ENCODE peak calls at places on chromosomes 11 and 22, in eight cellular contexts. O is hepatocyte, B is neural progenitor cell, J is GM23338, D is PC-3, T is GM23248, R is HCT116, Q is SK-N-SH. A is an unnamed sample.

GRCh38 chr11:36350137-36350513 is 54.0 kb downstream of the PRR5L start:
- DNase-seq in D (no peak), O (no peak), R (no peak), J (no peak), B (no peak), Q (no peak), T (no peak), A (no peak)

GRCh38 chr22:44823806-44824205 is 71.4 kb downstream of the ARHGAP8 start:
- DNase-seq in R (no peak), T (no peak), J (no peak), D (no peak), B (no peak), Q (no peak), O (no peak), A (no peak)

GRCh38 chr22:33923660-33924246 is 3.5 kb upstream of the LARGE1 start:
- DNase-seq in B (peak; percentile 94), J (peak; percentile 98), R (peak; percentile 27), T (peak; percentile 84), O (peak; percentile 91), D (peak; percentile 56), Q (peak; percentile 60), A (peak; percentile 87)

GRCh38 chr22:21074092-21074715 is 28.5 kb downstream of the LRRC74B start:
- DNase-seq in R (peak; percentile 4), O (no peak), D (peak; percentile 84), B (no peak), J (no peak), T (peak; percentile 96), Q (no peak), A (no peak)

GRCh38 chr11:37504066-37504611 is 906.1 kb upstream of the RAG2 start:
- DNase-seq in T (peak; percentile 33), R (no peak), O (peak; percentile 55), B (peak; percentile 46), D (peak; percentile 92), Q (no peak), J (peak; percentile 0), A (no peak)

GRCh38 chr11:76119779-76120178 is 86.5 kb downstream of the WNT11 start:
- DNase-seq in B (no peak), T (no peak), J (no peak), R (no peak), D (no peak), O (no peak), Q (no peak), A (no peak)

GRCh38 chr11:102293873-102294601 is 23.2 kb upstream of the BIRC3 start:
- DNase-seq in Q (no peak), D (peak; percentile 80), B (peak; percentile 41), J (peak; percentile 65), T (peak; percentile 79), O (peak; percentile 63), R (peak; percentile 62), A (peak; percentile 86)

GRCh38 chr22:46267431-46268279 is at the start of gene TTC38:
- DNase-seq in D (peak; percentile 81), R (peak; percentile 75), T (peak; percentile 87), J (peak; percentile 77), B (peak; percentile 79), Q (peak; percentile 99), O (peak; percentile 91), A (no peak)

GRCh38 chr11:46065681-46066080 is 55.6 kb downstream of the PHF21A start:
- DNase-seq in J (no peak), O (no peak), T (no peak), R (no peak), Q (no peak), D (no peak), B (no peak), A (no peak)

GRCh38 chr11:66336234-66337102 is at the start of gene RIN1:
- DNase-seq in O (peak; percentile 85), D (peak; percentile 95), Q (peak; percentile 94), B (peak; percentile 84), R (peak; percentile 82), J (peak; percentile 88), T (peak; percentile 98), A (peak; percentile 39)

GRCh38 chr22:20904008-20904979 is 12.9 kb upstream of the CRKL start:
- DNase-seq in D (peak; percentile 91), O (peak; percentile 66), Q (no peak), B (no peak), J (no peak), T (peak; percentile 99), R (peak; percentile 22), A (no peak)

GRCh38 chr11:76235233-76236091 is 29.2 kb upstream of the WNT11 start:
- DNase-seq in B (peak; percentile 99), O (peak; percentile 95), Q (peak; percentile 96), T (peak; percentile 96), D (peak; percentile 99), R (peak; percentile 79), J (peak; percentile 98), A (peak; percentile 94)

GRCh38 chr11:76275446-76275845 is 69.1 kb upstream of the WNT11 start:
- DNase-seq in O (no peak), T (no peak), B (no peak), Q (no peak), R (no peak), J (no peak), D (no peak), A (no peak)

GRCh38 chr11:597166-597725 is 18.5 kb downstream of the IRF7 start:
- DNase-seq in R (no peak), O (no peak), B (peak; percentile 43), T (no peak), Q (peak; percentile 63), D (no peak), J (peak; percentile 69), A (no peak)

GRCh38 chr11:134412508-134413333 is 679 bp upstream of the B3GAT1 start:
- DNase-seq in Q (peak; percentile 89), D (no peak), B (peak; percentile 85), J (peak; percentile 81), R (no peak), O (peak; percentile 45), T (peak; percentile 11), A (no peak)

GRCh38 chr11:44955019-44955738 is 4.5 kb upstream of the TP53I11 start:
- DNase-seq in J (no peak), D (peak; percentile 46), O (peak; percentile 84), B (no peak), T (peak; percentile 77), R (no peak), Q (no peak), A (no peak)

GRCh38 chr11:117678651-117679407 is 118.2 kb downstream of the DSCAML1 start:
- DNase-seq in R (no peak), D (no peak), T (no peak), J (no peak), Q (peak; percentile 45), B (no peak), O (no peak), A (no peak)
- TF ChIP-seq EZH2phosphoT487 in R (no peak), D (no peak), T (no peak), J (no peak), Q (no peak), B (no peak), O (no peak), A (no peak)

GRCh38 chr22:19258371-19258770 is 33.1 kb downstream of the CLTCL1 start:
- DNase-seq in R (no peak), T (no peak), J (no peak), D (no peak), B (no peak), Q (no peak), O (no peak), A (no peak)

GRCh38 chr22:19265779-19266178 is 25.7 kb downstream of the CLTCL1 start:
- DNase-seq in O (no peak), J (no peak), R (no peak), B (no peak), T (no peak), Q (no peak), D (no peak), A (no peak)

GRCh38 chr22:19260804-19261203 is 30.7 kb downstream of the CLTCL1 start:
- DNase-seq in Q (no peak), R (no peak), T (no peak), O (no peak), J (no peak), B (no peak), D (no peak), A (no peak)

GRCh38 chr22:19260194-19260593 is 31.3 kb downstream of the CLTCL1 start:
- DNase-seq in J (no peak), T (no peak), O (no peak), B (no peak), R (no peak), Q (no peak), D (no peak), A (no peak)
- H2AFZ ChIP-seq in J (no peak overlapping the region), T (peak overlapping the region; percentile 57), O (peak overlapping the region; percentile 41), B (no peak overlapping the region), R (no peak overlapping the region), Q (no peak overlapping the region), D (no peak overlapping the region), A (peak overlapping the region; percentile 4)

GRCh38 chr11:61026121-61027031 is 54.9 kb downstream of the CD6 start:
- DNase-seq in B (no peak), Q (no peak), D (no peak), J (no peak), R (no peak), O (no peak), T (no peak), A (peak; percentile 76)
- TF ChIP-seq EZH2phosphoT487 in B (no peak), Q (no peak), D (no peak), J (no peak), R (no peak), O (no peak), T (no peak), A (no peak)

GRCh38 chr11:116065519-116065918 is 561.3 kb upstream of the CADM1 start:
- DNase-seq in B (no peak), T (no peak), D (no peak), R (no peak), Q (no peak), J (no peak), O (no peak), A (no peak)
- H2AFZ ChIP-seq in B (no peak overlapping the region), T (no peak overlapping the region), D (no peak overlapping the region), R (no peak overlapping the region), Q (no peak overlapping the region), J (no peak overlapping the region), O (no peak overlapping the region), A (no peak overlapping the region)

GRCh38 chr11:128970598-128971190 is 28.0 kb upstream of the TP53AIP1 start:
- DNase-seq in J (no peak), D (no peak), T (no peak), O (no peak), B (no peak), R (no peak), Q (no peak), A (no peak)

GRCh38 chr11:128965485-128965884 is 22.8 kb upstream of the TP53AIP1 start:
- DNase-seq in B (no peak), O (no peak), R (no peak), T (no peak), D (no peak), Q (no peak), J (no peak), A (no peak)

GRCh38 chr11:128964463-128964930 is 21.8 kb upstream of the TP53AIP1 start:
- DNase-seq in B (no peak), Q (no peak), T (no peak), J (no peak), O (no peak), D (no peak), R (no peak), A (no peak)

GRCh38 chr11:128967578-128967977 is 24.9 kb upstream of the TP53AIP1 start:
- DNase-seq in R (no peak), B (no peak), T (no peak), D (no peak), J (no peak), Q (no peak), O (no peak), A (no peak)

DNA sequence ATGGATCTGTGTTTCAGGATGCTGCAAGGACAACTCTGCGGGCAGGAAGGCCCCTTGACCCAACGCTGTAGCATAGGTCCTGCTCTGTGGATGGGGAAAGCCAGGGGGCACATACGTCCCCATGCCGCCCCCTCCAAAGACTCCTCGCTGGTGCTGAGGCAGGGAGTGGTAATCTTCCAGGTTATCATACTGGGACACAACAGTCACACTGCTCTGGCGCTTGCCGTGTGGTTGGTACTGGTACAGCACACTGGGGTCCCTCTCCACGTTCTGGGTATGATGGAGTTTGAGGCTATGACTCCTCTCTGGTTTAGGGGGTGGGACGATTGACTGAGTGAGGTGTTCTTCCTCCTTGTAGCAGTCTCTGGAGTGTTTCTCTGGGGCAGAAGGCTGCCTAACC is 26.2 kb upstream of the TP53AIP1 start:
- DNase-seq in O (no peak), B (no peak), J (peak; percentile 17), Q (no peak), R (no peak), D (no peak), T (no peak), A (no peak)
- TF ChIP-seq EZH2phosphoT487 in O (no peak), B (no peak), J (no peak), Q (no peak), R (no peak), D (no peak), T (no peak), A (no peak)

A was measured in OCI-LY7.